ENCODE peak calls at places on chromosome 12, in five cellular contexts. I is kidney, K is fibroblast of lung, W is heart left ventricle, C is stomach. S is an unnamed sample. For H3K4me1, the result is how much of the 10 kb centered on the place peaks cover.

GRCh38 chr12:48054955-48055821 is 50.7 kb downstream of the SENP1 start:
- DNase-seq in I (no peak), K (no peak), W (no peak), C (no peak), S (no peak)

GRCh38 chr12:59600174-59600573 is 4.3 kb downstream of the SLC16A7 start:
- DNase-seq in I (no peak), K (peak), W (no peak), C (no peak), S (no peak)

GRCh38 chr12:62192486-62193250 is 67.5 kb upstream of the USP15 start:
- DNase-seq in I (no peak), K (peak), W (no peak), C (peak), S (peak)

GRCh38 chr12:91424506-91424905 is 241.9 kb upstream of the DCN start:
- DNase-seq in I (no peak), K (no peak), W (no peak), C (no peak), S (no peak)

GRCh38 chr12:52823761-52824450 is 10.0 kb upstream of the KRT4 start:
- DNase-seq in I (no peak), K (no peak), W (no peak), C (no peak), S (no peak)

GRCh38 chr12:53096089-53096741 is 1.3 kb upstream of the IGFBP6 start:
- DNase-seq in I (peak), K (peak), W (peak), C (peak), S (peak)

GRCh38 chr12:6961278-6961694 is 9.2 kb downstream of the PHB2 start:
- DNase-seq in I (peak), K (no peak), W (peak), C (peak), S (no peak)

GRCh38 chr12:34296143-34297041 is 274.1 kb downstream of the ALG10 start:
- DNase-seq in I (peak), K (no peak), W (peak), C (no peak), S (peak)

GRCh38 chr12:46946137-46946536 is 120.3 kb upstream of the SLC38A4 start:
- DNase-seq in I (no peak), K (no peak), W (no peak), C (no peak), S (no peak)

GRCh38 chr12:124893792-124894516 is 20.5 kb downstream of the UBC start:
- DNase-seq in I (no peak), K (no peak), W (no peak), C (no peak), S (no peak)

GRCh38 chr12:42969357-42969756 is 379.8 kb upstream of the PRICKLE1 start:
- DNase-seq in I (no peak), K (no peak), W (no peak), C (no peak), S (no peak)

GRCh38 chr12:1773937-1774655 is 46.3 kb upstream of the LRTM2 start:
- DNase-seq in I (no peak), K (no peak), W (no peak), C (no peak), S (no peak)

GRCh38 chr12:32201096-32201495 is 94.4 kb downstream of the BICD1 start:
- DNase-seq in I (no peak), K (no peak), W (no peak), C (no peak), S (no peak)

GRCh38 chr12:121770802-121771625 is 22.5 kb downstream of the RHOF start:
- DNase-seq in I (no peak), K (no peak), W (no peak), C (no peak), S (no peak)

GRCh38 chr12:2877959-2878732 is 1.1 kb downstream of the RHNO1 start:
- DNase-seq in I (no peak), K (peak), W (no peak), C (no peak), S (no peak)

GRCh38 chr12:95730457-95730856 is 60.1 kb downstream of the NTN4 start:
- DNase-seq in I (no peak), K (no peak), W (no peak), C (no peak), S (no peak)

GRCh38 chr12:89636054-89636775 is 72.4 kb downstream of the ATP2B1 start:
- DNase-seq in I (no peak), K (peak), W (no peak), C (no peak), S (no peak)

GRCh38 chr12:104190151-104190550 is 25.4 kb upstream of the TXNRD1 start:
- DNase-seq in I (no peak), K (no peak), W (no peak), C (no peak), S (no peak)

GRCh38 chr12:53844989-53845836 is 93.4 kb upstream of the HOXC13 start:
- DNase-seq in I (no peak), K (no peak), W (no peak), C (no peak), S (no peak)

GRCh38 chr12:77493311-77493710 is 337.4 kb upstream of the NAV3 start:
- DNase-seq in I (no peak), K (no peak), W (no peak), C (no peak), S (no peak)

GRCh38 chr12:12954361-12954760 is 2.4 kb upstream of the GPRC5D start:
- DNase-seq in I (no peak), K (no peak), W (no peak), C (no peak), S (no peak)

GRCh38 chr12:107788690-107789458 is 14.4 kb downstream of the ASCL4 start:
- DNase-seq in I (no peak), K (no peak), W (no peak), C (no peak), S (no peak)

GRCh38 chr12:7832059-7832696 is 40.5 kb downstream of the SLC2A14 start:
- DNase-seq in I (no peak), K (peak), W (no peak), C (no peak), S (no peak)

GRCh38 chr12:114444422-114445279 is 38.7 kb upstream of the TBX5 start:
- DNase-seq in I (no peak), K (no peak), W (no peak), C (no peak), S (no peak)

GRCh38 chr12:84964048-84964447 is 51.4 kb upstream of the SLC6A15 start:
- DNase-seq in I (no peak), K (no peak), W (no peak), C (no peak), S (no peak)

DNA sequence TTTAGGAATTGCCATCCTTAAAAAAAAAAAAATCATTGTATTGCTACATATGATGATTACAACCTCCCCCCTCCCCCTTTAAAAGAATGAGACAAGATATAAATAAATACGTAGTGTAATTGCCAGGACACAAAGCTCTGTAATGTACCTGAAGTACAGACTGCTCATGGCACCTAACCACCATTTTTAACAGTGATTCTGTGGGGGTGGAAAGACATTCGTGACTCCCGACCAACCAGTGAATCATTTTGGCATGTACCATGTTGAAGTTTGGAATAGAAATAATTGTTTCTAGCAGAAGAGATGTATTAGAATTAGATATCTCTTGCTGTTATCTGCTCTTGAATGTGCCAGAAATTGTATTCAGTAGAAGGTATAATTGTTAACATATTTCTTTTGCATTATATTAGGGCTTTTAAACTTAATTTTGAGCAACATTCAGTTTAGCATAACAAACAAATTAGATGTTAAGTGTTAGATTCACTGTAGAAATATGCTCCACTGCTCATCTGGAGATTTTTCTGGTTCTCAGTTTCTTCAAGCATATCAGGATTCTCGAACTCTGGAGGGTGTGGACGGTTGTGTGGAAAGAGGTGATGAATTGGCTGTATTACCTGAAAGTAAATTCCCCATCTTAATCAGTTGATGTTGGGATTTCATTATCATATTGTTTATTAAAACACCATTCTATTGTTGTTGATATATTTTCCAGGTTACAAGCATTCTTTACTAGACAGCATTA is 31.1 kb downstream of the FRS2 start:
- DNase-seq in I (no peak), K (no peak), W (no peak), C (no peak), S (no peak)
- H3K4me3 ChIP-seq in I (no peak), K (peak), W (no peak), C (no peak), S (no peak)

DNA sequence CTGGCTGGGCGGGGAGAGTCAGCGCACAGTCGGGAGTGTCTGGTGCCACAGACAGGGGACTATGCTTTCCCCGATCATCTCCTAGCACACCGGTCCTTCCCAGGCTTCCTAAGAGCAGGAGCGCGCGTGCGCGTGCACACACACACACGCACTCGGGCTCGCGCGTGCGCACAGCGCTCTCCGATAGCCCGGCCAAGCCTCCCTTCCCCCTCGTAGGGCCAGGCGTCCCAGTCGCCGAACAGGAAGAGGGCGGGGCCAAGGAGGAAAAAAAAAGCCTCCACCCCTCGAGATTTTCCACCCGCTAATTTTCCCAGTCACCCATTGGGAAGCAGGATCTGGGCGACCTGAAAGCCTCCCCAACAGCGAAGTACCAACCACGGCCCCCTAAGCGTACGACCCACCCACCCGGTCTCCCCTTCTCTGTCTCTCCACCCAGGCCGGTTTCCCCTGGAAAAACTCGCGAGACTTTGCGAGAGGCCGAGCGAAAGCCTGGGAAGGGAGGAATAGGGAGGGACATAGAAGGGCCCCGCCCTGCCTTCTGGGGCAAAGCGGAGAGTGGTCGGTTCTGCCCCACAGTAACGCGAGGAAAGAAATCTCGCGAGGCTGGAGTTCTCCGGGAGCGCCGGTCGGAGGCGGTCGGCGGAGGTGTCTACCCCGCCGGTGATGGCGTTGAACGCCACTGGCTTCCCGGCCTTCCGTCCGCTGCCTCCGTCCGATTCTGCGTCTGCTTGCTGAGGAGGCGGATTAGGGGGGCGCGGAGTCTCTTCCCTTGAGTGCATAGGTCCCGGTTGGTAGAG is at the start of the genes FGFR1OP2 and INTS13:
- DNase-seq in I (peak), K (peak), W (peak), C (peak), S (peak)
- H3K4me1 ChIP-seq in I (under half), K (under half), W (under half), C (under half), S (under half)

DNA sequence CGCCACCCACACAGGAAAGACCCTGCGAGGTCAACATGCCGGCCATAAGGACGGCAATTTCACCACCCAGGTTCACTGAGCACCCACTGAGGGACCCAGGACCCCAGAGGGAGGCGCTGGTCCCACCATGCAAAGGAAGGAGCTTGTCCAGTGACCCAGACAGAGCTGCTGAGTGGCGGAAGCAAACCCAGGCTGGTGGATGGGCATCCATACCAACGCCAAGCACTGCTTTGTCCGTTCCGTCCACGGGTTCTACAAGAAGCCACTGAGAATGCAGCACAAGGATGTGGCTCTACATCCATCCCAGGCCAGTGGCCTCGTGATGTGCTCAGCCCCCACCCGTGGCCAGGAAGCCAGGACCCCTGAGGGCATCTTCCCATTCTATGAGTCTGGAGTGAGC is 23.8 kb upstream of the GOLGA3 start:
- DNase-seq in I (no peak), K (no peak), W (no peak), C (no peak), S (no peak)
- H3K27ac ChIP-seq in I (no peak), K (no peak), W (no peak), C (no peak), S (no peak)

GRCh38 chr12:57837779-57838562 is 8.6 kb downstream of the CTDSP2 start:
- DNase-seq in I (no peak), K (peak), W (no peak), C (no peak), S (no peak)

GRCh38 chr12:57834086-57834876 is 12.2 kb downstream of the CTDSP2 start:
- DNase-seq in I (no peak), K (no peak), W (no peak), C (no peak), S (no peak)

GRCh38 chr12:57835366-57836288 is 10.9 kb downstream of the CTDSP2 start:
- DNase-seq in I (no peak), K (no peak), W (no peak), C (no peak), S (no peak)

GRCh38 chr12:57838594-57839302 is 7.8 kb downstream of the CTDSP2 start:
- DNase-seq in I (no peak), K (no peak), W (no peak), C (no peak), S (no peak)

DNA sequence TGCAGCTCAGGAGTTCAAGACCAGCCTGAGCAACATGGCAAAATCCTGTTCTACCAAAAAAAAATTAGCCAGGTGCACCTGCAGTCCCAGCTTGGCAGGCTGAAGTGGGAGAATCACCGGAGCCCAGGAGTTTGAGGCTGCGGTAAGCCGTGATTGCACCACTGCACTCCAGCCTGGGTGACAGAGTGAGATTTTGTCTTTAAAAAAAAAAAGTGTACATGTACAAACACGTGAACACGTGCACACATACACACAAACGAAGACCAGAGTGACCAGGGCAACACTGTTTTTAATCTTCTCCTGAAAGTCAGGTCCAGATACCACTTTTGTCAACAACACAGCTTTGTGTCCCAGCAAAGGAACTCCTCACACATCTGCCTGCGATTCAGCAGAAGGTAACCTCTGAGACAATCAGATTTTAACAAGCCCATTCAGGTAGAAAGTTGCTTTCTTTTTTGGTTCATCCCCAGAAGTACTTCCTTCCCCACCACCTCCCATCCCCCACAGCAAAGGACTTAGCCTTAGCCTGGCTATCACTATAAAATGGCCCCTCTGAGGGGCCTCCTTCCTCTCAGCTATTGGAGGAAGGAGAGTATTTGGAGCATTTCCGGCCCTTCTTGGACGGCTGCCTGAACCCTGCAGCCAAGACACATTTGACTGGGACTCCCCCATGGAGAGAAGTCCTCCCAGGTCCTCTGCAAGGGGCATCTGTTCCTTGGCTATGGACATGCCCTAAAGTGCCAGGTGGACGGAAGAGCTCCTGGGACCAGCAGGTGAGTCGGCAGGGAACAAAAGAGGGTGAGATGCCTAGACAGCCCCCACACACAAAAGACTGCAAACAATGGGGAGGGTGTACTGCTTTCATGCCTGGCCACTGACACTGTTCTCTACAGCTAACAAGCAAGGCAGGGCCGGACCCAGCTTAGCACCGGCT is 9.8 kb downstream of the CTDSP2 start:
- DNase-seq in I (peak), K (peak), W (peak), C (peak), S (peak)
- H3K4me3 ChIP-seq in I (peak), K (peak), W (peak), C (peak), S (peak)

GRCh38 chr12:131574397-131574775 is 136.5 kb upstream of the SFSWAP start:
- DNase-seq in I (no peak), K (no peak), W (no peak), C (no peak), S (no peak)
- H3K4me1 ChIP-seq in I (under half), K (under half), W (under half), C (under half), S (under half)

DNA sequence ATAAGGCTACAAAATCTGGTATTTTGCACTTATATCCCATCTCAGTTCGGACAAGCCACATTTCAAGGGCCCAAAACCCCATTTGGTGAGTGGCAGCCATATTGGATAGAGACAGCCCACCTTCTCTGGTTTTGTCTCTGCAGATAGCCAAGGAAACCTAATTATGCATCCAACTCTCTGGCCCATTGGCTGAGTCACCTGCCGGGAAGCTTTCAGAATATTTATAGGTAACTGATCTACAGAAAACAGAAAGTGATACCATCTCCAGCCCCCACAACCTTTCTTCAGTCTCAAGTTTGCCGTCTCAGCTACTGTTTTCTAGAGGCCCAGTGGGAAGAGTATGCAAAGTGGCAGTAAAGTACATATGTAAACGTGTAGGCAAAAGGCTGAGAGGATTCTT is 33.7 kb upstream of the PPP1CC start:
- DNase-seq in I (no peak), K (no peak), W (no peak), C (no peak), S (no peak)
- H3K27ac ChIP-seq in I (no peak), K (no peak), W (no peak), C (no peak), S (no peak)

GRCh38 chr12:56219840-56220239 is 1.9 kb downstream of the RNF41 start:
- DNase-seq in I (no peak), K (no peak), W (no peak), C (no peak), S (no peak)
- H3K4me3 ChIP-seq in I (no peak), K (peak), W (no peak), C (no peak), S (no peak)

GRCh38 chr12:116693259-116694227 is 44.3 kb downstream of the SPRING1 start:
- DNase-seq in I (no peak), K (no peak), W (no peak), C (peak), S (no peak)

GRCh38 chr12:116691205-116691604 is 46.7 kb downstream of the SPRING1 start:
- DNase-seq in I (no peak), K (no peak), W (no peak), C (no peak), S (no peak)

GRCh38 chr12:116691636-116692035 is 46.2 kb downstream of the SPRING1 start:
- DNase-seq in I (no peak), K (no peak), W (no peak), C (no peak), S (no peak)

GRCh38 chr12:116694653-116695463 is 43.0 kb downstream of the SPRING1 start:
- DNase-seq in I (no peak), K (no peak), W (no peak), C (no peak), S (no peak)

DNA sequence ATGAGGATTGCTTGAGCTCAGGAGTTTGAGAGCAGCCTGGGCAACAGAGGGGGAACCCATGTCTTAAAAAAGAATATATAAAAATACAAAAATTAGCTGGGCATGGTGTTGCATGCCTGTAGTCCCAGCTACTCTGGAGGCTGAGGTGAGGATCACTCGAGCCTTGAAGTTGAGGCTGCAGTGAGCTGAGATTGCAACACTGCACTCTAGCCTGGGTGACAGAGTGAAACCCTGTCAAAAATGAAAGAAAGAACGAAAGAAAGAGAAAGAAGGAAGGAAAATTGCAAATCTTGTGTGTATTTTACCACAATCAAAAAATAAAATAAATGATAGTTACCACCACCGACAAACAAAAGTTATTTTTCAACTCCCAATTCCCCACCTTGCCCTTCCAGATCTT is 45.3 kb downstream of the SPRING1 start:
- DNase-seq in I (no peak), K (no peak), W (no peak), C (no peak), S (no peak)
- H3K4me1 ChIP-seq in I (under half), K (under half), W (under half), C (under half), S (under half)

DNA sequence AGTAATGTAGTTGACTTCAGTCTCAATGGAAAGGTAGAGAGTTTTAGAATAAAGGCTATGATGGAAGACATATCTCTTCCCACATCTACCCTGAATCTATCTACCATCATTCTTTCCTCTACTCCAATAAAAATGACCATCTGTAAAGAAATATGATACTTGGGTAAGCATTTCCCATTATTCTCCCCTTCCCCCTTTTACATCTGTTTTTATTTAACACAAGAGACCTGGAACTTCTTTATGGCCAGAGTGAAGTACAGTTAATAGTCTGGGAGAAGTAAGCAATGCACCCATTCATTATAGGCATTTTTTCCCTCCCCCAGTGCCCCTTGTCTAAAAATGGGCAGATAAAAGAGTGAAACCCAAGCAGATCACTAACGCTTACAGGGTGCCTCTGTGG is 6.5 kb downstream of the TPH2 start:
- DNase-seq in I (no peak), K (no peak), W (no peak), C (no peak), S (no peak)
- H3K27ac ChIP-seq in I (no peak), K (no peak), W (no peak), C (no peak), S (no peak)